ENCODE peak calls at places on chromosomes 7 and 10, in seven cellular contexts. One of them, this sample, is unnamed.

GRCh38 chr10:49170632-49171325 is 17.4 kb downstream of the TMEM273 start:
- DNase-seq in uterus: no peak
- DNase-seq in Panc1: no peak
- DNase-seq in prostate gland: no peak
- DNase-seq in upper lobe of right lung: no peak
- DNase-seq in cardiac muscle cell: no peak
- DNase-seq in DND-41: no peak
- DNase-seq in this sample: no peak

GRCh38 chr10:124650263-124650662 is 93.9 kb downstream of the FAM53B start:
- DNase-seq in uterus: no peak
- DNase-seq in Panc1: no peak
- DNase-seq in prostate gland: no peak
- DNase-seq in upper lobe of right lung: no peak
- DNase-seq in cardiac muscle cell: no peak
- DNase-seq in DND-41: no peak
- DNase-seq in this sample: no peak

GRCh38 chr7:94701555-94701973 is 45.6 kb upstream of the SGCE start:
- DNase-seq in uterus: no peak
- DNase-seq in Panc1: no peak
- DNase-seq in prostate gland: no peak
- DNase-seq in upper lobe of right lung: no peak
- DNase-seq in cardiac muscle cell: no peak
- DNase-seq in DND-41: no peak
- DNase-seq in this sample: peak

GRCh38 chr7:410395-410910 is 109.2 kb downstream of the PDGFA start:
- DNase-seq in uterus: no peak
- DNase-seq in Panc1: no peak
- DNase-seq in prostate gland: no peak
- DNase-seq in upper lobe of right lung: no peak
- DNase-seq in cardiac muscle cell: no peak
- DNase-seq in DND-41: no peak
- DNase-seq in this sample: no peak

GRCh38 chr7:82430518-82431465 is 12.8 kb downstream of the CACNA2D1 start:
- DNase-seq in uterus: no peak
- DNase-seq in Panc1: no peak
- DNase-seq in prostate gland: no peak
- DNase-seq in upper lobe of right lung: no peak
- DNase-seq in cardiac muscle cell: no peak
- DNase-seq in DND-41: no peak
- DNase-seq in this sample: no peak

GRCh38 chr7:84047085-84047484 is 147.5 kb downstream of the SEMA3A start:
- DNase-seq in uterus: no peak
- DNase-seq in Panc1: no peak
- DNase-seq in prostate gland: no peak
- DNase-seq in upper lobe of right lung: no peak
- DNase-seq in cardiac muscle cell: no peak
- DNase-seq in DND-41: no peak
- DNase-seq in this sample: no peak

GRCh38 chr7:122304996-122305421 is 459 bp upstream of the FEZF1 start:
- DNase-seq in uterus: no peak
- DNase-seq in Panc1: no peak
- DNase-seq in prostate gland: no peak
- DNase-seq in upper lobe of right lung: no peak
- DNase-seq in cardiac muscle cell: no peak
- DNase-seq in DND-41: no peak
- DNase-seq in this sample: no peak

GRCh38 chr7:27198138-27198841 is 1.6 kb downstream of the HOXA13 start:
- DNase-seq in uterus: no peak
- DNase-seq in Panc1: no peak
- DNase-seq in prostate gland: peak
- DNase-seq in upper lobe of right lung: peak
- DNase-seq in cardiac muscle cell: no peak
- DNase-seq in DND-41: no peak
- DNase-seq in this sample: no peak

GRCh38 chr10:30386801-30387588 is 37.9 kb upstream of the MTPAP start:
- DNase-seq in uterus: no peak
- DNase-seq in Panc1: no peak
- DNase-seq in prostate gland: no peak
- DNase-seq in upper lobe of right lung: no peak
- DNase-seq in cardiac muscle cell: no peak
- DNase-seq in DND-41: no peak
- DNase-seq in this sample: no peak

GRCh38 chr7:116988363-116988989 is 35.2 kb downstream of the ST7 start:
- DNase-seq in uterus: no peak
- DNase-seq in Panc1: no peak
- DNase-seq in prostate gland: no peak
- DNase-seq in upper lobe of right lung: no peak
- DNase-seq in cardiac muscle cell: no peak
- DNase-seq in DND-41: no peak
- DNase-seq in this sample: no peak

DNA sequence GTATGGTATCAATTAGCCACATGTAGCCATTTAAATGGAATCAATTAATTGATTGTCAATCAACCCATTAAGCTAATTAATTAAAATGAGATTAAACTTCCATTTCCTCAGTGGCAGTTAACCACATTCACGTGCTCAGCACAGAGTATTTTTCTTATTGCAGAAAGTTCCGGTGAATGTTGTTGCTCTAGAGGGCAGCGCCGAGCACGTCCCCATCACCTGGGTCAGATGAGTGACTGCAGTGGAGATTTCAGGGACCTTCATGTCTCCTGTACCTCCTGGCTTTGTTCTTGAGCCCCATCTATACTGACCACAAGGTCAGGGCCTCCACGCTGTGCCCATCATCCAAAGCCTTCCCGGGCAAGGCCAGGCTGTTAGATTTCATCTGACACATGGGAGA is 168.8 kb upstream of the MKI67 start:
- DNase-seq in uterus: no peak
- DNase-seq in Panc1: no peak
- DNase-seq in prostate gland: no peak
- DNase-seq in upper lobe of right lung: no peak
- DNase-seq in cardiac muscle cell: no peak
- DNase-seq in DND-41: no peak
- DNase-seq in this sample: no peak
- TF ChIP-seq CTCF in uterus: no peak
- TF ChIP-seq CTCF in Panc1: peak
- TF ChIP-seq CTCF in prostate gland: no peak
- TF ChIP-seq CTCF in upper lobe of right lung: no peak
- TF ChIP-seq CTCF in cardiac muscle cell: no peak
- TF ChIP-seq CTCF in DND-41: no peak
- TF ChIP-seq CTCF in this sample: no peak

GRCh38 chr10:101056365-101057151 is 5.2 kb upstream of the KAZALD1 start:
- DNase-seq in uterus: no peak
- DNase-seq in Panc1: no peak
- DNase-seq in prostate gland: no peak
- DNase-seq in upper lobe of right lung: no peak
- DNase-seq in cardiac muscle cell: no peak
- DNase-seq in DND-41: no peak
- DNase-seq in this sample: no peak

GRCh38 chr10:101053516-101053915 is 8.3 kb upstream of the KAZALD1 start:
- DNase-seq in uterus: no peak
- DNase-seq in Panc1: no peak
- DNase-seq in prostate gland: no peak
- DNase-seq in upper lobe of right lung: no peak
- DNase-seq in cardiac muscle cell: no peak
- DNase-seq in DND-41: no peak
- DNase-seq in this sample: no peak

GRCh38 chr10:101052285-101052684 is 9.5 kb upstream of the KAZALD1 start:
- DNase-seq in uterus: no peak
- DNase-seq in Panc1: no peak
- DNase-seq in prostate gland: no peak
- DNase-seq in upper lobe of right lung: peak
- DNase-seq in cardiac muscle cell: no peak
- DNase-seq in DND-41: no peak
- DNase-seq in this sample: no peak

GRCh38 chr10:101054351-101054750 is 7.4 kb upstream of the KAZALD1 start:
- DNase-seq in uterus: no peak
- DNase-seq in Panc1: no peak
- DNase-seq in prostate gland: no peak
- DNase-seq in upper lobe of right lung: no peak
- DNase-seq in cardiac muscle cell: no peak
- DNase-seq in DND-41: no peak
- DNase-seq in this sample: no peak

DNA sequence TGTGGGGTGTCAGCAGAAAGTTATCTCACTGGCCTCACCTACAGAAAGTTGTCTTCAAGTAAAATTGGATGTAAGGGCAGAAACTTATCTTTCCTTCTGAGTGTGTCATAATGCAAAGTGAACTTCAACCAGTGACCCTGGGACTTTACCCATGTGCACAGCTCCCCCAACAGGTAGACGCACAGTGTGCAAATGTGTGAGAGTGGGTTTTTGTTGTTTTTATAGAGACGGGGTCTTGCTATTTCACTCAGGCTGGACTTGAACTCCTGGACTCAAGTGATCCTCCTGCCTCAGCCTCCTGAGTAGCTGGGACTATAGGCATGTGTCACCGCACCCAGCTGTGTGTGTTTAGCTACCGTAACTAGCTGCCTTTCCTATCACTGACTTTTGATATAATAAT is 6.4 kb upstream of the KAZALD1 start:
- DNase-seq in uterus: no peak
- DNase-seq in Panc1: no peak
- DNase-seq in prostate gland: no peak
- DNase-seq in upper lobe of right lung: no peak
- DNase-seq in cardiac muscle cell: no peak
- DNase-seq in DND-41: no peak
- DNase-seq in this sample: no peak
- TF ChIP-seq CTCF in uterus: no peak
- TF ChIP-seq CTCF in Panc1: peak
- TF ChIP-seq CTCF in prostate gland: no peak
- TF ChIP-seq CTCF in upper lobe of right lung: no peak
- TF ChIP-seq CTCF in cardiac muscle cell: peak
- TF ChIP-seq CTCF in DND-41: peak
- TF ChIP-seq CTCF in this sample: no peak

GRCh38 chr10:69732147-69732825 is 69.4 kb upstream of the COL13A1 start:
- DNase-seq in uterus: no peak
- DNase-seq in Panc1: no peak
- DNase-seq in prostate gland: no peak
- DNase-seq in upper lobe of right lung: peak
- DNase-seq in cardiac muscle cell: no peak
- DNase-seq in DND-41: no peak
- DNase-seq in this sample: no peak
- TF ChIP-seq CTCF in uterus: no peak
- TF ChIP-seq CTCF in Panc1: no peak
- TF ChIP-seq CTCF in prostate gland: no peak
- TF ChIP-seq CTCF in upper lobe of right lung: no peak
- TF ChIP-seq CTCF in cardiac muscle cell: no peak
- TF ChIP-seq CTCF in DND-41: no peak
- TF ChIP-seq CTCF in this sample: no peak

GRCh38 chr10:66627156-66627555 is 298.7 kb upstream of the LRRTM3 start:
- DNase-seq in uterus: no peak
- DNase-seq in Panc1: peak
- DNase-seq in prostate gland: no peak
- DNase-seq in upper lobe of right lung: no peak
- DNase-seq in cardiac muscle cell: peak
- DNase-seq in DND-41: no peak
- DNase-seq in this sample: peak
- TF ChIP-seq CTCF in uterus: no peak
- TF ChIP-seq CTCF in Panc1: peak
- TF ChIP-seq CTCF in prostate gland: no peak
- TF ChIP-seq CTCF in upper lobe of right lung: no peak
- TF ChIP-seq CTCF in cardiac muscle cell: no peak
- TF ChIP-seq CTCF in DND-41: no peak
- TF ChIP-seq CTCF in this sample: no peak

GRCh38 chr10:90718185-90718584 is 139.7 kb downstream of the HTR7 start:
- DNase-seq in uterus: no peak
- DNase-seq in Panc1: no peak
- DNase-seq in prostate gland: no peak
- DNase-seq in upper lobe of right lung: no peak
- DNase-seq in cardiac muscle cell: peak
- DNase-seq in DND-41: no peak
- DNase-seq in this sample: no peak
- TF ChIP-seq CTCF in uterus: no peak
- TF ChIP-seq CTCF in Panc1: peak
- TF ChIP-seq CTCF in prostate gland: no peak
- TF ChIP-seq CTCF in upper lobe of right lung: no peak
- TF ChIP-seq CTCF in cardiac muscle cell: peak
- TF ChIP-seq CTCF in DND-41: peak
- TF ChIP-seq CTCF in this sample: no peak

GRCh38 chr10:102627141-102627445 is 17.2 kb upstream of the TRIM8 start:
- DNase-seq in uterus: no peak
- DNase-seq in Panc1: no peak
- DNase-seq in prostate gland: no peak
- DNase-seq in upper lobe of right lung: no peak
- DNase-seq in cardiac muscle cell: no peak
- DNase-seq in DND-41: no peak
- DNase-seq in this sample: no peak

GRCh38 chr10:102629661-102630614 is 14.3 kb upstream of the TRIM8 start:
- DNase-seq in uterus: no peak
- DNase-seq in Panc1: no peak
- DNase-seq in prostate gland: no peak
- DNase-seq in upper lobe of right lung: peak
- DNase-seq in cardiac muscle cell: peak
- DNase-seq in DND-41: no peak
- DNase-seq in this sample: peak

GRCh38 chr10:102630663-102631062 is 13.6 kb upstream of the TRIM8 start:
- DNase-seq in uterus: no peak
- DNase-seq in Panc1: no peak
- DNase-seq in prostate gland: no peak
- DNase-seq in upper lobe of right lung: no peak
- DNase-seq in cardiac muscle cell: no peak
- DNase-seq in DND-41: no peak
- DNase-seq in this sample: no peak

GRCh38 chr10:102627446-102628293 is 16.6 kb upstream of the TRIM8 start:
- DNase-seq in uterus: peak
- DNase-seq in Panc1: no peak
- DNase-seq in prostate gland: no peak
- DNase-seq in upper lobe of right lung: peak
- DNase-seq in cardiac muscle cell: no peak
- DNase-seq in DND-41: no peak
- DNase-seq in this sample: peak

DNA sequence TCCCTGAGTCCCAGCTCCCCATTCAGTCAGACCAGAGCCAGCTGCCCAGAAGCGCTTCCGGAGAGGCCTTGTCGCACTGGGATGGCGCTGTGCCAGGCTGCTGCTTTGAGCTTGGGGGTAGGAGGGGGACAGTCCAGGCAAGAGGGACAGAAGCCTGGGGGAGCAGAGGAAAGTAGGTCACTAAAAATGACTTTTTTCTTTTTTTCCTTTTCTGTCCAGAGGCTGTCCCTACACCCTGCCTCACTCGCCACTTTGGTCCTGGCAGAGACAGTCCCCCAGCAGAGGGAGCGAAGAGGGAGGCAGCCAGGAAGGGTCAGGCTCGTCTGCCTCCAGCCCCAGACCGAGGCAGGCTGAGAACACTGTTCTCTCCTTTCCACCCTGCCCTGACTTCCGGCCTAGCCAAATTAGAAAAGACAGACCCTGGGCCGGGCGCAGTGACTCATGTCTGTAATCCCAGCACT is 15.8 kb upstream of the TRIM8 start:
- DNase-seq in uterus: peak
- DNase-seq in Panc1: no peak
- DNase-seq in prostate gland: no peak
- DNase-seq in upper lobe of right lung: peak
- DNase-seq in cardiac muscle cell: no peak
- DNase-seq in DND-41: no peak
- DNase-seq in this sample: peak
- TF ChIP-seq CTCF in uterus: no peak
- TF ChIP-seq CTCF in Panc1: no peak
- TF ChIP-seq CTCF in prostate gland: no peak
- TF ChIP-seq CTCF in upper lobe of right lung: peak
- TF ChIP-seq CTCF in cardiac muscle cell: peak
- TF ChIP-seq CTCF in DND-41: no peak
- TF ChIP-seq CTCF in this sample: no peak